ENCODE peak calls at places on chromosome 2, in six cellular contexts. M, R, P, S, E and Z are unnamed samples.
A peak's percentile ranks its signal among the peaks of the same experiment; 100 is the strongest.

GRCh38 chr2:230134496-230135073 is 65.9 kb upstream of the SLC16A14 start:
- DNase-seq in S (no peak), R (no peak), E (no peak), M (no peak), P (no peak), Z (no peak)

GRCh38 chr2:96747061-96747460 is 7.2 kb upstream of the LMAN2L start:
- DNase-seq in M (no peak), P (no peak), S (no peak), E (no peak), R (no peak), Z (no peak)

GRCh38 chr2:240368746-240369724 is 66.4 kb upstream of the GPC1 start:
- DNase-seq in S (no peak), M (peak; percentile 26), P (no peak), E (peak; percentile 23), R (no peak), Z (peak; percentile 11)

GRCh38 chr2:26491563-26492167 is 13.7 kb upstream of the OTOF start:
- DNase-seq in E (no peak), P (no peak), M (no peak), S (no peak), R (no peak), Z (no peak)

GRCh38 chr2:239124152-239124899 is 276.4 kb downstream of the TWIST2 start:
- DNase-seq in P (no peak), M (no peak), R (no peak), S (no peak), E (no peak), Z (no peak)

GRCh38 chr2:71796174-71796592 is 342.8 kb downstream of the DYSF start:
- DNase-seq in P (no peak), E (no peak), R (no peak), M (peak; percentile 26), S (no peak), Z (no peak)

GRCh38 chr2:197453914-197454398 is 604 bp downstream of the COQ10B start:
- DNase-seq in E (no peak), M (peak; percentile 82), R (no peak), S (no peak), P (no peak), Z (no peak)

GRCh38 chr2:120441351-120441700 is 95.4 kb downstream of the INHBB start:
- DNase-seq in S (no peak), P (no peak), M (no peak), R (no peak), E (no peak), Z (no peak)